ENCODE peak calls at places on chromosomes 7 and 10, in five cellular contexts. F is GM23248, J is hepatocyte, A is keratinocyte, C is HepG2. V is an unnamed sample.

GRCh38 chr7:134693256-134693655 is 46.6 kb downstream of the BPGM start:
- DNase-seq in F (peak; percentile 98), J (peak; percentile 32), A (peak; percentile 89), C (no peak), V (peak; percentile 85)

GRCh38 chr10:56351909-56352630 is 9.0 kb downstream of the ZWINT start:
- DNase-seq in F (no peak), J (no peak), A (no peak), C (no peak), V (no peak)

GRCh38 chr7:130891254-130892094 is 157.5 kb upstream of the KLF14 start:
- DNase-seq in F (peak; percentile 99), J (no peak), A (no peak), C (no peak), V (peak; percentile 80)

GRCh38 chr7:48033922-48034321 is 1.4 kb upstream of the C7orf57 start:
- DNase-seq in F (no peak), J (no peak), A (no peak), C (no peak), V (no peak)

GRCh38 chr10:102342958-102343357 is 52.5 kb upstream of the NFKB2 start:
- DNase-seq in F (peak; percentile 92), J (no peak), A (peak; percentile 19), C (no peak), V (no peak)

GRCh38 chr7:16071246-16071857 is 350.0 kb downstream of the CRPPA start:
- DNase-seq in F (peak; percentile 77), J (peak; percentile 80), A (peak; percentile 15), C (peak; percentile 50), V (no peak)

GRCh38 chr7:28358423-28358868 is 53.9 kb upstream of the CREB5 start:
- DNase-seq in F (peak; percentile 96), J (no peak), A (peak; percentile 25), C (no peak), V (no peak)

GRCh38 chr10:99395750-99396445 is 34.5 kb downstream of the GOT1 start:
- DNase-seq in F (peak; percentile 89), J (peak; percentile 17), A (peak; percentile 45), C (peak; percentile 89), V (no peak)

GRCh38 chr7:73971701-73972341 is 56.2 kb upstream of the ELN start:
- DNase-seq in F (no peak), J (peak; percentile 40), A (no peak), C (no peak), V (peak; percentile 47)

GRCh38 chr10:98269435-98269912 is 1.5 kb upstream of the LOXL4 start:
- DNase-seq in F (peak; percentile 90), J (peak; percentile 67), A (peak; percentile 69), C (peak; percentile 83), V (peak; percentile 96)

GRCh38 chr10:95266674-95267095 is 24.1 kb downstream of the PDLIM1 start:
- DNase-seq in F (peak; percentile 94), J (peak; percentile 85), A (peak; percentile 97), C (peak; percentile 76), V (no peak)

GRCh38 chr10:89515031-89515841 is 20.2 kb downstream of the SLC16A12 start:
- DNase-seq in F (peak; percentile 97), J (peak; percentile 39), A (no peak), C (no peak), V (no peak)

GRCh38 chr10:132097609-132098377 is 32.0 kb downstream of the JAKMIP3 start:
- DNase-seq in F (no peak), J (no peak), A (no peak), C (no peak), V (no peak)

GRCh38 chr7:87784424-87784823 is 91.7 kb downstream of the SLC25A40 start:
- DNase-seq in F (peak; percentile 29), J (no peak), A (no peak), C (no peak), V (no peak)

GRCh38 chr10:8481718-8482504 is 427.4 kb downstream of the GATA3 start:
- DNase-seq in F (no peak), J (no peak), A (no peak), C (no peak), V (no peak)

GRCh38 chr7:91657386-91658120 is 222.9 kb downstream of the MTERF1 start:
- DNase-seq in F (peak; percentile 86), J (no peak), A (peak; percentile 33), C (no peak), V (no peak)

GRCh38 chr10:97542169-97543024 is 30.2 kb upstream of the ANKRD2 start:
- DNase-seq in F (peak; percentile 95), J (peak; percentile 87), A (peak; percentile 81), C (peak; percentile 28), V (peak; percentile 89)

GRCh38 chr10:49446031-49446430 is 50.1 kb upstream of the DRGX start:
- DNase-seq in F (peak; percentile 49), J (no peak), A (peak; percentile 9), C (no peak), V (no peak)

GRCh38 chr10:17075510-17075909 is 54.1 kb downstream of the CUBN start:
- DNase-seq in F (peak; percentile 96), J (peak; percentile 65), A (no peak), C (peak; percentile 18), V (no peak)

GRCh38 chr7:158828343-158829020 is 827 bp downstream of the ESYT2 start:
- DNase-seq in F (peak; percentile 58), J (peak; percentile 62), A (no peak), C (no peak), V (peak; percentile 67)

DNA sequence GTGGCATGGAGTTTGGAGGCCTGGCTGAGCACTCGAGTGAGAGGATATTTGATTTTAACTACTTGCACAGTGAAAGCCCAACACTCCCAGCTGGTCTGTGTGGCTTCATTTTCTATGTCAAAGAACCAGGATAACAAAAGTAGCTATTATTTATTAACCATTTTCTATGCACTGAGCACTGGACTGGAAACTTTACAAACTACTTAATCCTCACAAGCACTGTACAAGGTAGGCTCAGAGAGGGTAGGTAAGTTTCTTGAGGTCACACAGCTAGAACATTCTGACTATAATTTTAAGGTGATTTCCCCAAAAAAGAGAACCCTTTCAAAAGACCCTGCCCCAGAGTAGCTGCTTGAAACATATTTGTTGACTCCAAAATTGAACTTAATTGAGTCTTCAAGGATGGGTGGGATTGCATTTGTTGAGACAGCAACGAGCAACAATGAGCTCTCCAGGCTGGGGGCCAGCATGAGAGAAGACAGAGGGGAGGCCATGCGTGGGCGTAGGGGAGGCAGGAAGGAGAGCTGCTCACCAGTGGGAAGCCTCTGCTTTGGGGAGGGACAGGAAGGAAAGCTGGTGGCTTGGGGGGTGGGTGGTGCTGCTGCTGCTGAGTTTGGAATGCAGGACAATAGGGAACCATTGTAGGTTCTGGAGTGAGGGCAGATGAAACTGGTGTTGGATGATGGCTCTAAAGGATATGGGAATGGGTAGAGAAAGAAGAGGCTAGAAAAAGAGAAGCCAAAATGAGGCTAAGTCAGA is 31.5 kb downstream of the FAM241B start:
- DNase-seq in F (no peak), J (no peak), A (no peak), C (no peak), V (no peak)
- H3K27me3 ChIP-seq in F (peaks cover 77% of the 10 kb centered on the region), J (peaks cover 4% of the 10 kb centered on the region), A (peaks cover 53% of the 10 kb centered on the region), C (peaks cover 11% of the 10 kb centered on the region), V (no peaks in the 10 kb centered on the region)

GRCh38 chr10:77641788-77642397 is 4.3 kb upstream of the KCNMA1 start:
- DNase-seq in F (peak; percentile 84), J (peak; percentile 91), A (no peak), C (peak; percentile 63), V (no peak)
- H3K27ac ChIP-seq in F (no peak overlapping the region), J (no peak overlapping the region), A (no peak overlapping the region), C (no peak overlapping the region), V (no peak overlapping the region)

GRCh38 chr10:74982634-74982982 is 128.8 kb upstream of the SAMD8 start:
- DNase-seq in F (no peak), J (no peak), A (no peak), C (no peak), V (no peak)
- H3K27me3 ChIP-seq in F (no peaks in the 10 kb centered on the region), J (no peaks in the 10 kb centered on the region), A (no peaks in the 10 kb centered on the region), C (no peaks in the 10 kb centered on the region), V (no peaks in the 10 kb centered on the region)

DNA sequence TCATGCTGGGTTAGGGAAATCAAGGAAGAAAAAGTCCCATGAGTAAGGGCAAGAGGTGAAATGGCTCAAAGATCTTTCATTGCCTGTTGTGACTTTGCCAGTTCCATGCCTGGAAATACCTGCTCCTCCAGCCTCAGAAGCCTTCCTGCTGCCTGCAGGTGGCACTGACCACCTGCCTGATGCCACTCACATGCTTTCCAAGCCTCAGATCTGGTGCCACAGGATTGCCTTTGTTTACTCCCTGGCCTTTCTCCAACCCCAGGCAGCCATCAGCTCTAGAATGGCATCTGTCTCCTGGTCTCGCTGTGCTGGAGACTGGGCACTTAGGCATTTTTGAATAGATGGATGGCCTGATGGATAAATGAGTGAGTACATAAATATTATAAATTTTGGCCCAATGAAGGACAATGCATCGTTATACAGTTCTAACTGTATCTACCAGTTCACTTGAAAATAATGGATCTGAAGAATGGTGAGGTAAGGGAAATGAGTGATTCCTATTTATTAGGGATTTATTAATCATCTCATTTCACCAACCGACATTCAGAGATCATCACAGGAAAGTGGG is 657.2 kb downstream of the INHBA start:
- DNase-seq in F (no peak), J (peak; percentile 10), A (no peak), C (peak; percentile 3), V (no peak)
- H3K27ac ChIP-seq in F (no peak overlapping the region), J (no peak overlapping the region), A (no peak overlapping the region), C (no peak overlapping the region), V (no peak overlapping the region)

DNA sequence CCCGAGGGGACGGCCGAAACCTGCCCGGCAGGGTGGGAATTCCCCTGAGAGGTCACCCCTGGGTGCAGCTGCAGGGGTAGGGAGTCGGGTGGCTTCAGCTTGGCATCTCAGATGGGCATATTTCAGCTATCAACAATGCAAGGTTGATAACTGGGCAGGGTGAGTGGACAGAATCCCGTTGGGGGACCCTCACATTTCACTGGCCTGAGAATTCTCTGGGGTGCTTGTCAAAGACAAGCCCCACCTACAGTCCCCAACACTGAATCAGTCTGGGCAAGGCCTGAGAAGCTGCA is 3.2 kb downstream of the RGS10 start:
- DNase-seq in F (no peak), J (no peak), A (no peak), C (no peak), V (no peak)
- H3K27me3 ChIP-seq in F (no peaks in the 10 kb centered on the region), J (peaks cover 40% of the 10 kb centered on the region), A (no peaks in the 10 kb centered on the region), C (peaks cover 6% of the 10 kb centered on the region), V (no peaks in the 10 kb centered on the region)

GRCh38 chr7:55573234-55573504 is 867 bp upstream of the VOPP1 start:
- DNase-seq in F (no peak), J (no peak), A (no peak), C (no peak), V (no peak)
- H3K27ac ChIP-seq in F (peak overlapping the region; percentile 71), J (peak overlapping the region; percentile 83), A (peak overlapping the region; percentile 44), C (no peak overlapping the region), V (peak overlapping the region; percentile 79)

DNA sequence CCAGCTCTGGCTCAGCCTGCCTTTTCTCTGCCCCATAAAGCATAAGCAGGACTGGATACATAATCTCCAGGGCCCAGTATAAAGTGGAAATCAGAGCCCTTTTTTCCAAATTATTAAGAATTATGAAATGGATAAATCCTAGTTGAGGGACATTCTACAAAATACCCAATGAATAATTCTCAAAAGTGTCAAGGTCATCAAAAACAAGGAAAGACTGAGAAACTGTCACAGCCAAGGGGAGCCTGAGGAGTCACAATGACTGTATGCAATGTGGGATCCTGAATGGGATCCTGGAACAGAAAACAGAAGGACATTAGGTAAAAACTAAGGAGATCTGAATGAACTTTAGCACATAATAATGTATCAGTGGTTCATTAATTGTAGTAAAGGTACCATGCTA is 4.8 kb upstream of the UNC5B start:
- DNase-seq in F (no peak), J (no peak), A (no peak), C (no peak), V (no peak)
- H3K27me3 ChIP-seq in F (peaks cover 44% of the 10 kb centered on the region), J (peaks cover 18% of the 10 kb centered on the region), A (peaks cover 37% of the 10 kb centered on the region), C (peaks cover 5% of the 10 kb centered on the region), V (no peaks in the 10 kb centered on the region)

GRCh38 chr7:30782690-30783089 is 11.5 kb downstream of the MINDY4 start:
- DNase-seq in F (no peak), J (no peak), A (no peak), C (no peak), V (no peak)
- H3K27ac ChIP-seq in F (no peak overlapping the region), J (no peak overlapping the region), A (no peak overlapping the region), C (no peak overlapping the region), V (no peak overlapping the region)

V was measured in aorta.